ENCODE peak calls at places on chromosomes 1 and 21, in five cellular contexts. D is lung, A is posterior vena cava, R is T-helper 1 cell, I is NCI-H345. S is an unnamed sample.

GRCh38 chr21:43591468-43592050 is 67.7 kb downstream of the HSF2BP start:
- DNase-seq in D (no peak), A (no peak), R (no peak), I (no peak), S (no peak)

GRCh38 chr1:205266584-205267305 is 39.0 kb downstream of the TMCC2 start:
- DNase-seq in D (no peak), A (no peak), R (no peak), I (no peak), S (no peak)

GRCh38 chr1:218739426-218739825 is 394.3 kb downstream of the TGFB2 start:
- DNase-seq in D (no peak), A (no peak), R (no peak), I (no peak), S (no peak)

GRCh38 chr1:2172012-2172411 is 22.6 kb downstream of the FAAP20 start:
- DNase-seq in D (no peak), A (no peak), R (no peak), I (no peak), S (no peak)

GRCh38 chr1:230243146-230243545 is 176.1 kb downstream of the GALNT2 start:
- DNase-seq in D (no peak), A (no peak), R (no peak), I (no peak), S (no peak)

GRCh38 chr1:1758692-1759455 is 19.4 kb downstream of the NADK start:
- DNase-seq in D (peak), A (no peak), R (no peak), I (no peak), S (no peak)

GRCh38 chr1:25245809-25246599 is 1.2 kb downstream of the RSRP1 start:
- DNase-seq in D (no peak), A (no peak), R (no peak), I (no peak), S (no peak)

GRCh38 chr1:158933621-158934020 is 2.3 kb downstream of the PYHIN1 start:
- DNase-seq in D (no peak), A (no peak), R (no peak), I (no peak), S (no peak)